ENCODE peak calls at places on chromosome 19, in five cellular contexts. One of them, this sample, is unnamed.

GRCh38 chr19:20423381-20424207 is 142.0 kb downstream of the ZNF737 start:
- DNase-seq in SHP77: no peak
- DNase-seq in progenitor cell of endocrine pancreas: peak; percentile 9
- DNase-seq in uterus: peak; percentile 54
- DNase-seq in LoVo: no peak
- DNase-seq in this sample: peak; percentile 54

GRCh38 chr19:40612831-40613668 is 11.9 kb downstream of the LTBP4 start:
- DNase-seq in SHP77: no peak
- DNase-seq in uterus: peak; percentile 67
- DNase-seq in LoVo: no peak
- DNase-seq in progenitor cell of endocrine pancreas: no peak
- DNase-seq in this sample: no peak

GRCh38 chr19:2261438-2262172 is 5.4 kb upstream of the JSRP1 start:
- DNase-seq in SHP77: no peak
- DNase-seq in LoVo: no peak
- DNase-seq in uterus: no peak
- DNase-seq in progenitor cell of endocrine pancreas: no peak
- DNase-seq in this sample: no peak

GRCh38 chr19:45823182-45823581 is 8.1 kb upstream of the RSPH6A start:
- DNase-seq in uterus: no peak
- DNase-seq in LoVo: no peak
- DNase-seq in SHP77: no peak
- DNase-seq in progenitor cell of endocrine pancreas: no peak
- DNase-seq in this sample: no peak

GRCh38 chr19:6088677-6089063 is 21.6 kb downstream of the RFX2 start:
- DNase-seq in progenitor cell of endocrine pancreas: no peak
- DNase-seq in SHP77: no peak
- DNase-seq in uterus: no peak
- DNase-seq in LoVo: peak; percentile 19
- DNase-seq in this sample: no peak

GRCh38 chr19:14577885-14578427 is 4.9 kb upstream of the CLEC17A start:
- DNase-seq in uterus: no peak
- DNase-seq in SHP77: no peak
- DNase-seq in progenitor cell of endocrine pancreas: no peak
- DNase-seq in LoVo: no peak
- DNase-seq in this sample: no peak

GRCh38 chr19:45887311-45887710 is 1.4 kb upstream of the IRF2BP1 start:
- DNase-seq in LoVo: no peak
- DNase-seq in SHP77: no peak
- DNase-seq in progenitor cell of endocrine pancreas: no peak
- DNase-seq in uterus: peak; percentile 72
- DNase-seq in this sample: no peak

GRCh38 chr19:3125900-3126524 is 9.8 kb upstream of the GNA15 start:
- DNase-seq in uterus: peak; percentile 43
- DNase-seq in LoVo: peak; percentile 39
- DNase-seq in SHP77: peak; percentile 79
- DNase-seq in progenitor cell of endocrine pancreas: peak; percentile 57
- DNase-seq in this sample: peak; percentile 48

GRCh38 chr19:50602496-50602895 is 34.3 kb upstream of the LRRC4B start:
- DNase-seq in SHP77: no peak
- DNase-seq in LoVo: no peak
- DNase-seq in progenitor cell of endocrine pancreas: no peak
- DNase-seq in uterus: no peak
- DNase-seq in this sample: no peak

GRCh38 chr19:1768248-1768647 is 14.9 kb downstream of the ONECUT3 start:
- DNase-seq in progenitor cell of endocrine pancreas: peak; percentile 54
- DNase-seq in LoVo: no peak
- DNase-seq in uterus: no peak
- DNase-seq in SHP77: no peak
- DNase-seq in this sample: no peak

GRCh38 chr19:5048091-5048726 is 79.3 kb downstream of the KDM4B start:
- DNase-seq in LoVo: peak; percentile 58
- DNase-seq in progenitor cell of endocrine pancreas: peak; percentile 77
- DNase-seq in SHP77: peak; percentile 42
- DNase-seq in uterus: peak; percentile 80
- DNase-seq in this sample: peak; percentile 77

GRCh38 chr19:18894254-18895037 is 1.5 kb downstream of the CERS1 start:
- DNase-seq in uterus: peak; percentile 13
- DNase-seq in LoVo: no peak
- DNase-seq in progenitor cell of endocrine pancreas: no peak
- DNase-seq in SHP77: no peak
- DNase-seq in this sample: no peak

GRCh38 chr19:31991984-31992655 is 353.3 kb upstream of the ZNF507 start:
- DNase-seq in SHP77: no peak
- DNase-seq in LoVo: no peak
- DNase-seq in uterus: no peak
- DNase-seq in progenitor cell of endocrine pancreas: no peak
- DNase-seq in this sample: no peak

GRCh38 chr19:18153555-18154134 is 682 bp downstream of the PIK3R2 start:
- DNase-seq in uterus: no peak
- DNase-seq in progenitor cell of endocrine pancreas: no peak
- DNase-seq in LoVo: no peak
- DNase-seq in SHP77: no peak
- DNase-seq in this sample: no peak

GRCh38 chr19:35253316-35254286 is 4.8 kb downstream of the LSR start:
- DNase-seq in uterus: no peak
- DNase-seq in LoVo: no peak
- DNase-seq in progenitor cell of endocrine pancreas: no peak
- DNase-seq in SHP77: no peak
- DNase-seq in this sample: no peak

GRCh38 chr19:35030257-35031071 is at the start of gene SCN1B:
- DNase-seq in SHP77: peak; percentile 49
- DNase-seq in uterus: peak; percentile 63
- DNase-seq in LoVo: peak; percentile 76
- DNase-seq in progenitor cell of endocrine pancreas: peak; percentile 55
- DNase-seq in this sample: peak; percentile 65

GRCh38 chr19:10858204-10858828 is 10.1 kb downstream of the C19orf38 start:
- DNase-seq in LoVo: no peak
- DNase-seq in SHP77: no peak
- DNase-seq in progenitor cell of endocrine pancreas: no peak
- DNase-seq in uterus: no peak
- DNase-seq in this sample: no peak

GRCh38 chr19:43707158-43707712 is 8.6 kb upstream of the IRGC start:
- DNase-seq in progenitor cell of endocrine pancreas: no peak
- DNase-seq in LoVo: no peak
- DNase-seq in uterus: no peak
- DNase-seq in SHP77: no peak
- DNase-seq in this sample: no peak

GRCh38 chr19:1104452-1105216 is 840 bp downstream of the GPX4 start:
- DNase-seq in progenitor cell of endocrine pancreas: peak; percentile 74
- DNase-seq in SHP77: peak; percentile 38
- DNase-seq in uterus: peak; percentile 70
- DNase-seq in LoVo: peak; percentile 75
- DNase-seq in this sample: peak; percentile 80

GRCh38 chr19:49468746-49469447 is 5.1 kb upstream of the FLT3LG start:
- DNase-seq in LoVo: no peak
- DNase-seq in progenitor cell of endocrine pancreas: no peak
- DNase-seq in SHP77: no peak
- DNase-seq in uterus: peak; percentile 84
- DNase-seq in this sample: peak; percentile 80

GRCh38 chr19:13869324-13869723 is 7.6 kb upstream of the NANOS3 start:
- DNase-seq in SHP77: no peak
- DNase-seq in progenitor cell of endocrine pancreas: no peak
- DNase-seq in uterus: no peak
- DNase-seq in LoVo: no peak
- DNase-seq in this sample: no peak

GRCh38 chr19:2084993-2085720 is 11.0 kb downstream of the MOB3A start:
- DNase-seq in SHP77: no peak
- DNase-seq in progenitor cell of endocrine pancreas: no peak
- DNase-seq in LoVo: no peak
- DNase-seq in uterus: no peak
- DNase-seq in this sample: peak; percentile 64

GRCh38 chr19:35703343-35703742 is 1.0 kb upstream of the ZBTB32 start:
- DNase-seq in progenitor cell of endocrine pancreas: no peak
- DNase-seq in LoVo: no peak
- DNase-seq in uterus: no peak
- DNase-seq in SHP77: no peak
- DNase-seq in this sample: no peak

GRCh38 chr19:57802269-57802668 is 12.4 kb downstream of the ZNF552 start:
- DNase-seq in SHP77: no peak
- DNase-seq in LoVo: no peak
- DNase-seq in uterus: no peak
- DNase-seq in progenitor cell of endocrine pancreas: no peak
- DNase-seq in this sample: no peak

GRCh38 chr19:18845961-18846360 is 14.2 kb downstream of the UPF1 start:
- DNase-seq in LoVo: no peak
- DNase-seq in SHP77: no peak
- DNase-seq in progenitor cell of endocrine pancreas: no peak
- DNase-seq in uterus: no peak
- DNase-seq in this sample: no peak

GRCh38 chr19:38228491-38229439 is 4.7 kb upstream of the DPF1 start:
- DNase-seq in LoVo: no peak
- DNase-seq in progenitor cell of endocrine pancreas: no peak
- DNase-seq in uterus: no peak
- DNase-seq in SHP77: peak; percentile 33
- DNase-seq in this sample: no peak

GRCh38 chr19:4456566-4456842 is 1.1 kb downstream of the UBXN6 start:
- DNase-seq in LoVo: no peak
- DNase-seq in uterus: no peak
- DNase-seq in SHP77: no peak
- DNase-seq in progenitor cell of endocrine pancreas: no peak
- DNase-seq in this sample: no peak